ENCODE peak calls at places on chromosomes 12 and 14, in four cellular contexts. H is heart left ventricle, S is right cardiac atrium, O is Right ventricle myocardium superior. C is an unnamed sample.

GRCh38 chr12:27673285-27673684 is 23.0 kb upstream of the REP15 start:
- ATAC-seq in H (peak), S (no peak), O (peak), C (no peak)

GRCh38 chr12:132648616-132649225 is 30.1 kb downstream of the P2RX2 start:
- ATAC-seq in H (no peak), S (no peak), O (no peak), C (no peak)

GRCh38 chr12:25322351-25322750 is 71.6 kb upstream of the KRAS start:
- ATAC-seq in H (no peak), S (no peak), O (no peak), C (no peak)

GRCh38 chr12:107759410-107759809 is 1.5 kb downstream of the PRDM4 start:
- ATAC-seq in H (no peak), S (no peak), O (no peak), C (peak)

GRCh38 chr14:52080171-52080800 is 11.4 kb upstream of the NID2 start:
- ATAC-seq in H (no peak), S (peak), O (peak), C (no peak)

GRCh38 chr14:100062602-100063001 is 2.6 kb upstream of the EVL start:
- ATAC-seq in H (no peak), S (no peak), O (no peak), C (peak)

GRCh38 chr12:56517854-56518253 is 3.8 kb upstream of the RBMS2 start:
- ATAC-seq in H (no peak), S (no peak), O (no peak), C (no peak)

GRCh38 chr14:65080954-65081747 is 21.2 kb downstream of the MAX start:
- ATAC-seq in H (peak), S (peak), O (peak), C (peak)

GRCh38 chr12:96198970-96199369 is 4.8 kb downstream of the ELK3 start:
- ATAC-seq in H (no peak), S (no peak), O (no peak), C (peak)

GRCh38 chr12:6775185-6775770 is 3.0 kb downstream of the LAG3 start:
- ATAC-seq in H (no peak), S (no peak), O (no peak), C (no peak)

GRCh38 chr12:124347805-124348658 is 53.1 kb downstream of the RFLNA start:
- ATAC-seq in H (no peak), S (no peak), O (peak), C (no peak)

GRCh38 chr12:89213139-89213538 is 139.2 kb downstream of the DUSP6 start:
- ATAC-seq in H (no peak), S (no peak), O (no peak), C (no peak)

GRCh38 chr12:92061061-92061460 is 84.6 kb downstream of the BTG1 start:
- ATAC-seq in H (no peak), S (no peak), O (no peak), C (no peak)

GRCh38 chr14:73393375-73393774 is 65.0 kb downstream of the NUMB start:
- ATAC-seq in H (no peak), S (no peak), O (no peak), C (no peak)

GRCh38 chr14:63710497-63710896 is 17.4 kb downstream of the SGPP1 start:
- ATAC-seq in H (no peak), S (no peak), O (no peak), C (no peak)

GRCh38 chr12:6960291-6961277 is 9.4 kb downstream of the PTPN6 start:
- ATAC-seq in H (no peak), S (no peak), O (no peak), C (peak)

GRCh38 chr12:117489671-117490070 is 128.2 kb upstream of the NOS1 start:
- ATAC-seq in H (no peak), S (no peak), O (no peak), C (no peak)

GRCh38 chr12:109053382-109054123 is 1.2 kb downstream of the USP30 start:
- ATAC-seq in H (peak), S (no peak), O (no peak), C (peak)

GRCh38 chr12:25126086-25126485 is 68.9 kb downstream of the DNAI7 start:
- ATAC-seq in H (no peak), S (no peak), O (no peak), C (no peak)

GRCh38 chr12:109671482-109671881 is 42.1 kb upstream of the FAM222A start:
- ATAC-seq in H (no peak), S (no peak), O (no peak), C (no peak)

GRCh38 chr14:41299924-41300323 is 306.8 kb upstream of the LRFN5 start:
- ATAC-seq in H (no peak), S (no peak), O (no peak), C (no peak)

GRCh38 chr12:132309162-132310086 is 20.0 kb downstream of the GALNT9 start:
- ATAC-seq in H (no peak), S (no peak), O (no peak), C (no peak)

GRCh38 chr14:22848391-22849164 is 12.2 kb downstream of the MMP14 start:
- ATAC-seq in H (peak), S (peak), O (peak), C (no peak)

GRCh38 chr12:90569685-90570084 is 385.3 kb downstream of the CCER1 start:
- ATAC-seq in H (no peak), S (no peak), O (no peak), C (no peak)

GRCh38 chr14:24574206-24574774 is 1.8 kb downstream of the CTSG start:
- ATAC-seq in H (no peak), S (no peak), O (no peak), C (no peak)